ENCODE peak calls at places on chromosomes 6 and 20, in ten cellular contexts. I, C, B, G, E, P, U, Y, H and V are unnamed samples.

GRCh38 chr20:58553841-58554240 is 38.6 kb upstream of the APCDD1L start:
- DNase-seq in H (no peak), E (no peak), I (peak), U (no peak), Y (peak), P (no peak), C (no peak), B (peak), G (no peak), V (no peak)

GRCh38 chr6:125714431-125715090 is 34.9 kb upstream of the HEY2 start:
- DNase-seq in G (no peak), I (no peak), P (no peak), Y (no peak), U (no peak), B (no peak), C (no peak), H (no peak), E (no peak), V (peak)

GRCh38 chr6:118403036-118403435 is 145.1 kb upstream of the PLN start:
- DNase-seq in B (no peak), P (no peak), E (no peak), U (no peak), I (no peak), C (no peak), G (no peak), Y (peak), H (no peak), V (no peak)

GRCh38 chr20:47351643-47352331 is 4.7 kb downstream of the ZMYND8 start:
- DNase-seq in U (no peak), B (no peak), C (peak), Y (no peak), E (no peak), I (no peak), G (no peak), P (no peak), H (peak), V (no peak)

GRCh38 chr6:153024401-153025017 is 22.0 kb upstream of the MTRF1L start:
- DNase-seq in I (peak), B (peak), H (peak), Y (peak), C (peak), G (peak), P (no peak), U (no peak), E (peak), V (peak)

GRCh38 chr6:167928111-167928510 is 69.4 kb upstream of the KIF25 start:
- DNase-seq in I (no peak), G (no peak), U (no peak), Y (no peak), E (no peak), P (no peak), B (no peak), C (no peak), H (no peak), V (no peak)

GRCh38 chr6:137646506-137646905 is 152.3 kb upstream of the OLIG3 start:
- DNase-seq in P (no peak), Y (no peak), E (no peak), B (no peak), C (no peak), G (no peak), H (no peak), U (no peak), I (no peak), V (no peak)

GRCh38 chr6:129744201-129744879 is 34.4 kb upstream of the ARHGAP18 start:
- DNase-seq in H (no peak), E (peak), B (peak), Y (peak), G (no peak), I (peak), P (no peak), C (no peak), U (no peak), V (no peak)

GRCh38 chr6:129695373-129696027 is 14.5 kb downstream of the ARHGAP18 start:
- DNase-seq in B (no peak), C (no peak), I (no peak), Y (no peak), G (no peak), E (no peak), P (no peak), H (no peak), U (no peak), V (no peak)

GRCh38 chr6:134983823-134984222 is 33.9 kb upstream of the ALDH8A1 start:
- DNase-seq in E (no peak), Y (no peak), H (no peak), U (no peak), G (no peak), P (no peak), B (no peak), C (no peak), I (no peak), V (no peak)

GRCh38 chr6:83265384-83265783 is 72.2 kb downstream of the RWDD2A start:
- DNase-seq in B (no peak), E (no peak), G (no peak), H (no peak), C (no peak), I (no peak), P (no peak), U (no peak), Y (peak), V (no peak)

GRCh38 chr6:148747493-148748160 is 797 bp downstream of the UST start:
- DNase-seq in B (peak), H (peak), Y (peak), P (peak), G (peak), E (no peak), U (peak), I (peak), C (peak), V (no peak)

DNA sequence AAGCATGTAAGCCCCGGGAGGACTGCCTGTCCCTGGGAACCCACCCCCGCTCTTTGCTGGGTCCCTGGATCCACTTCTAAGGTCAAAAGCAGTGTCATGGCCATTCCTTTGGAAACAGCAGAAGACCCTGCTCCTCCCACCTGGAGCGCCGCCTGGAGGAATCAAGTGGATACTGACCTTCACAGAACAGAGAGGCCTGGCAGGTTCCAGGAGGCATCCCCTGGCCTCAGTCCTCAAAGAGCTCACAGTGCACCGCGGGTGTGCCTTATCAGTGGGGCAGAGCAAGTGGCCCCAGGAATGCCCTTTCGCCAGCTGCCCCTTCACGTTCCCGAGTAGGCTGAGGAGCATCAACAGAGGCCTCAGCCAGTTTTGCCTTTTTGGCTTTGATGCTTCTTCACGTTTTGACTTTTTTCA is 11.1 kb upstream of the SLC4A11 start:
- DNase-seq in E (no peak), H (no peak), B (no peak), I (no peak), C (peak), Y (no peak), P (no peak), U (no peak), G (no peak), V (no peak)
- TF ChIP-seq CTCF in E (peak), H (no peak), B (peak), I (no peak), C (peak), Y (peak), P (no peak), U (no peak), G (no peak), V (peak)

GRCh38 chr6:161413361-161413771 is 139.5 kb upstream of the AGPAT4 start:
- DNase-seq in I (no peak), C (no peak), H (no peak), U (no peak), Y (no peak), P (no peak), B (no peak), E (no peak), G (no peak), V (no peak)
- H3K4me3 ChIP-seq in I (no peak), C (no peak), H (no peak), U (no peak), Y (no peak), P (no peak), B (no peak), E (no peak), G (no peak), V (no peak)

GRCh38 chr6:13194852-13195251 is 133.5 kb downstream of the TBC1D7 start:
- DNase-seq in B (peak), H (peak), Y (peak), C (peak), G (no peak), I (peak), U (peak), P (no peak), E (peak), V (peak)
- TF ChIP-seq CTCF in B (peak), H (no peak), Y (peak), C (peak), G (peak), I (no peak), U (peak), P (peak), E (peak), V (peak)

DNA sequence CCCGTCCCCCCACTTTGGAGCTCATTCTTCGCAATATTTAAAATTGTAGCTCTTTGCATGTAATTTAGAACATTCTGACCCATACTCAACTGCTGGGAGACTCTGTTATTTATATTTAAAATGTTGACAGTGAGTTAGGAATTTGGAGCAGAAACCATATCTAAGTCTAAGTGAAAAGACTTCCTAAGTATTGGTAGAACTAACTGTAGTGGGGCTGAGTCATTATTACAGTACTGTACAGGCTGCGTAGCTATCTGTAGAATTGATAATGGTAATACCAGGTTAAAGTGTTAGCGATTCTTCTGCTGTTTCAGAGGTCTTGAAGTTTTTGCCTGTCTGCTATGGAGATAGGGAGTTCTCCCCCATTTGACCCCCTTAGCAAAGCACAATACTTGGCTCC is 3.6 kb downstream of the TOP1 start:
- DNase-seq in B (no peak), G (no peak), Y (peak), E (no peak), I (no peak), U (no peak), C (no peak), P (no peak), H (no peak), V (no peak)
- H3K4me3 ChIP-seq in B (peak), G (no peak), Y (peak), E (peak), I (no peak), U (no peak), C (no peak), P (peak), H (no peak), V (no peak)